ENCODE peak calls at places on chromosome 3, in five cellular contexts. Y, P, V, T and B are unnamed samples.

GRCh38 chr3:30440147-30440604 is 166.2 kb upstream of the TGFBR2 start:
- DNase-seq in T (peak; percentile 50), V (no peak), Y (no peak), P (no peak), B (no peak)

GRCh38 chr3:37862219-37862711 is 585 bp downstream of the CTDSPL start:
- DNase-seq in V (no peak), T (no peak), P (peak; percentile 80), Y (no peak), B (no peak)

GRCh38 chr3:191030983-191031382 is 168.1 kb upstream of the OSTN start:
- DNase-seq in Y (no peak), T (no peak), V (no peak), P (no peak), B (no peak)

GRCh38 chr3:18745472-18745871 is 320.3 kb upstream of the SATB1 start:
- DNase-seq in V (no peak), P (no peak), T (no peak), Y (no peak), B (no peak)

GRCh38 chr3:45595364-45596154 is 1.0 kb downstream of the LIMD1 start:
- DNase-seq in T (no peak), P (peak; percentile 81), V (no peak), Y (no peak), B (no peak)

GRCh38 chr3:174099724-174100123 is 702.2 kb downstream of the NLGN1 start:
- DNase-seq in Y (no peak), T (no peak), V (no peak), P (no peak), B (no peak)

GRCh38 chr3:158788446-158788845 is 13.4 kb upstream of the MFSD1 start:
- DNase-seq in P (no peak), Y (no peak), T (peak; percentile 40), V (no peak), B (no peak)

GRCh38 chr3:409011-409410 is 212.4 kb downstream of the CHL1 start:
- DNase-seq in Y (no peak), P (no peak), V (no peak), T (no peak), B (no peak)

GRCh38 chr3:39809995-39810595 is 686 bp downstream of the MYRIP start:
- DNase-seq in Y (no peak), V (no peak), P (no peak), T (no peak), B (no peak)

GRCh38 chr3:14329842-14330241 is 72.6 kb upstream of the SLC6A6 start:
- DNase-seq in V (no peak), P (peak; percentile 41), T (no peak), Y (no peak), B (no peak)

GRCh38 chr3:46882377-46883015 is 5.0 kb downstream of the PTH1R start:
- DNase-seq in V (no peak), T (peak; percentile 27), P (peak; percentile 76), Y (no peak), B (no peak)

GRCh38 chr3:48598323-48599076 is 3.4 kb upstream of the COL7A1 start:
- DNase-seq in P (peak; percentile 93), Y (peak; percentile 99), V (peak; percentile 88), T (peak; percentile 95), B (peak; percentile 96)

GRCh38 chr3:133895208-133896001 is at the start of gene RAB6B:
- DNase-seq in V (no peak), P (no peak), T (peak; percentile 17), Y (no peak), B (peak; percentile 29)

GRCh38 chr3:196634851-196635250 is 4.6 kb upstream of the NRROS start:
- DNase-seq in V (no peak), Y (no peak), P (no peak), T (no peak), B (no peak)

GRCh38 chr3:188391597-188391996 is 237.6 kb downstream of the LPP start:
- DNase-seq in Y (no peak), T (no peak), P (no peak), V (no peak), B (no peak)

GRCh38 chr3:188389711-188390346 is 235.9 kb downstream of the LPP start:
- DNase-seq in P (peak; percentile 70), T (no peak), V (no peak), Y (no peak), B (no peak)

GRCh38 chr3:188387921-188388320 is 234.0 kb downstream of the LPP start:
- DNase-seq in T (no peak), Y (peak; percentile 41), P (no peak), V (no peak), B (no peak)

GRCh38 chr3:188390775-188391443 is 237.0 kb downstream of the LPP start:
- DNase-seq in Y (no peak), P (no peak), T (no peak), V (no peak), B (no peak)

GRCh38 chr3:188390347-188390718 is 236.4 kb downstream of the LPP start:
- DNase-seq in T (no peak), V (no peak), Y (no peak), P (peak; percentile 70), B (no peak)
- H3K4me3 ChIP-seq in T (no peak overlapping the region), V (no peak overlapping the region), Y (no peak overlapping the region), P (no peak overlapping the region), B (no peak overlapping the region)

GRCh38 chr3:98326945-98327344 is 26.7 kb upstream of the OR5K4 start:
- DNase-seq in P (no peak), T (no peak), V (no peak), Y (no peak), B (no peak)

GRCh38 chr3:98328933-98329332 is 24.7 kb upstream of the OR5K4 start:
- DNase-seq in V (no peak), P (no peak), T (no peak), Y (no peak), B (no peak)

GRCh38 chr3:98331329-98331728 is 22.3 kb upstream of the OR5K4 start:
- DNase-seq in Y (no peak), V (no peak), P (no peak), T (no peak), B (no peak)

GRCh38 chr3:98326494-98326893 is 27.2 kb upstream of the OR5K4 start:
- DNase-seq in V (no peak), Y (no peak), P (no peak), T (no peak), B (no peak)

DNA sequence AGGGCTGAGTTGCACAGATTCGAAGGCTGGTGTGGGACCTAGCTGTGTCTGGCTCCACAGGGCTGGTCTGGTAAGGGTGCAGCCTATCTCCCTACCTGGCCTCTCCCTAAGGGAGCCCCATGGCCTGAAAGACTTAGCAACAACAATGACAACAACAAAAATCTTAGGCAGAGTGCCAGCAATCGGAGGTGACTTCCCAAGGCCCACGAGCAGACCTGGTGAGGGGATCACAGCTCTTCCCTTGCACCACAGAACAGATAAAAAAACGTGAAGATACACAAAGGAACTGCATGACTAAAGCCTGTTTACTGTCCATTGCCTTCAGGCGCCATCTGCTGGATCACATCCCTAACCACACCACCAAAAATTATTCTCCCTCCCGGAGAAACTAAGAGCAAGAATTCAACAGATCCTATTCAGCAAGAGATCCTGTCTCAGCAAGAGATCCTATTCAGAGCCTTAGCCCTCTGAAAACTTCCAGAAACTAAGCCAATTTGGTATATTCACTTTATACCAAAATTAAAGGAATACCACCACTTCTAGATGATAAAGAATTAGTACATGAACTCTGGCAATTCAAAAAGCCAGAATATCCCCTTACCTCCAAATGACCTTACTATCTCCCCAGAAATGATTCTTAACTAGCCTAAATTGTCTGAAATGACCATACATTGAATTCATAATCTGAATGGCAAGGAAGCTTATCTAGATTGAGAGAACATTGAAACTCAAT is 24.1 kb upstream of the OR5K4 start:
- DNase-seq in Y (no peak), P (no peak), V (peak; percentile 11), T (peak; percentile 43), B (peak; percentile 41)
- H3K4me3 ChIP-seq in Y (no peak overlapping the region), P (no peak overlapping the region), V (no peak overlapping the region), T (no peak overlapping the region), B (no peak overlapping the region)

DNA sequence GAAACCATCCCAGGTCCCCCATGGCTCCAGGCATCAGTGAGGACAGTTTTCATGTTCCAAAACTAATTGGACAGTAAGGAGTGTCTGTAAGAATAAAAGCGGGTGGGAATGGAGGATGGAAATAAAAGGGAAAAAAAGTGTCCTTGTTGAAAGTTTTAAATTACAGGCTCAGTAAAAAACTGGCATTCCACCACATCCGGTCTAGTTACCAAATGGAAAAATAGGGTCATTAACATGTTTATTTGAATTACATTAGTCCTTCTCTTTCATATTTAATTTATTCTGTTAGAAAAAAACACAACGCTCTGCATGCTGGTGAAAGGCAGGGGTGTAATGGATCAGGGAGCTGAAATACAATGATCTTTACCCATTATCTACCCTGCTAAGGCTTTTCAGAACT is 117.5 kb downstream of the TIGIT start:
- DNase-seq in V (no peak), Y (no peak), P (no peak), T (peak; percentile 79), B (peak; percentile 60)
- H3K4me3 ChIP-seq in V (no peak overlapping the region), Y (no peak overlapping the region), P (no peak overlapping the region), T (no peak overlapping the region), B (no peak overlapping the region)

GRCh38 chr3:138944136-138944658 is 2.7 kb downstream of the FOXL2 start:
- DNase-seq in T (peak; percentile 39), V (no peak), Y (no peak), P (peak; percentile 20), B (no peak)
- H3K4me3 ChIP-seq in T (peak overlapping the region; percentile 40), V (no peak overlapping the region), Y (no peak overlapping the region), P (no peak overlapping the region), B (no peak overlapping the region)